ENCODE peak calls at places on chromosomes 13 and 19, in seven cellular contexts. T is IMR-90, M is WTC11, Y is H1, P is HepG2, X is GM12878, R is K562. H is an unnamed sample.

GRCh38 chr13:43787998-43788397 is 1.2 kb upstream of the ENOX1 start:
- DNase-seq in M (peak; percentile 20), X (no peak), Y (no peak), R (no peak), P (no peak), T (peak; percentile 52), H (peak; percentile 49)

GRCh38 chr19:2477732-2478191 is 1.8 kb downstream of the GADD45B start:
- DNase-seq in M (no peak), Y (no peak), X (no peak), T (peak; percentile 49), P (no peak), R (no peak), H (no peak)

GRCh38 chr13:86446311-86446710 is 647.1 kb upstream of the SLITRK6 start:
- DNase-seq in R (no peak), M (peak; percentile 38), P (no peak), Y (no peak), X (no peak), T (peak; percentile 13), H (no peak)

GRCh38 chr13:51955841-51956603 is 55.2 kb downstream of the ATP7B start:
- DNase-seq in R (peak; percentile 29), X (no peak), P (no peak), Y (no peak), M (no peak), T (no peak), H (no peak)

GRCh38 chr13:99062593-99062992 is 84.7 kb upstream of the DOCK9 start:
- DNase-seq in T (peak; percentile 30), X (no peak), R (no peak), M (no peak), Y (no peak), P (no peak), H (no peak)

GRCh38 chr19:14632286-14632685 is 42.4 kb downstream of the ADGRE3 start:
- DNase-seq in Y (no peak), X (peak; percentile 40), R (peak; percentile 86), M (peak; percentile 37), P (peak; percentile 32), T (peak; percentile 15), H (peak; percentile 37)

GRCh38 chr19:41226053-41226873 is 7.2 kb downstream of the AXL start:
- DNase-seq in T (peak; percentile 82), X (no peak), Y (peak; percentile 79), P (peak; percentile 68), M (peak; percentile 70), R (peak; percentile 93), H (peak; percentile 56)

GRCh38 chr13:22103628-22104027 is 432.8 kb downstream of the FGF9 start:
- DNase-seq in P (no peak), X (no peak), Y (no peak), R (no peak), M (no peak), T (peak; percentile 63), H (no peak)

GRCh38 chr19:888615-889385 is 4.2 kb downstream of the MED16 start:
- DNase-seq in R (peak; percentile 66), M (no peak), X (no peak), T (no peak), P (no peak), Y (no peak), H (no peak)

GRCh38 chr13:39037410-39037879 is 444 bp downstream of the PROSER1 start:
- DNase-seq in P (no peak), Y (no peak), M (no peak), X (no peak), T (no peak), R (no peak), H (no peak)

GRCh38 chr19:51511353-51511752 is 9.8 kb upstream of the SIGLEC12 start:
- DNase-seq in R (peak; percentile 56), M (peak; percentile 72), T (no peak), X (no peak), P (peak; percentile 12), Y (no peak), H (peak; percentile 27)

GRCh38 chr13:40469581-40470282 is 196.7 kb downstream of the FOXO1 start:
- DNase-seq in Y (no peak), M (no peak), R (no peak), X (no peak), T (no peak), P (no peak), H (no peak)

GRCh38 chr19:16076958-16077611 is 790 bp downstream of the TPM4 start:
- DNase-seq in M (peak; percentile 68), T (no peak), P (no peak), X (no peak), R (peak; percentile 43), Y (peak; percentile 65), H (peak; percentile 70)

GRCh38 chr13:113119166-113119821 is 3.3 kb upstream of the F10 start:
- DNase-seq in X (no peak), T (no peak), R (no peak), M (no peak), P (no peak), Y (peak; percentile 33), H (no peak)

GRCh38 chr19:6720369-6721112 is at the start of gene C3:
- DNase-seq in X (no peak), M (no peak), T (peak; percentile 26), R (no peak), P (peak; percentile 96), Y (no peak), H (no peak)

GRCh38 chr13:42970824-42971669 is 21.0 kb downstream of the EPSTI1 start:
- DNase-seq in T (peak; percentile 43), R (peak; percentile 46), X (no peak), P (peak; percentile 53), Y (peak; percentile 58), M (peak; percentile 41), H (peak; percentile 70)

GRCh38 chr19:2289714-2290435 is 7.9 kb upstream of the PEAK3 start:
- DNase-seq in P (no peak), M (no peak), X (peak; percentile 48), R (peak; percentile 52), Y (no peak), T (no peak), H (no peak)

GRCh38 chr19:53696951-53697350 is 65.2 kb downstream of the DPRX start:
- DNase-seq in M (peak; percentile 13), P (no peak), X (no peak), T (no peak), R (no peak), Y (no peak), H (no peak)

GRCh38 chr13:73702419-73703071 is 431.7 kb downstream of the KLF12 start:
- DNase-seq in T (no peak), X (peak; percentile 21), R (no peak), P (no peak), M (no peak), Y (no peak), H (no peak)

GRCh38 chr13:40479196-40479845 is 187.1 kb downstream of the FOXO1 start:
- DNase-seq in M (no peak), R (no peak), Y (no peak), X (no peak), P (no peak), T (no peak), H (no peak)

GRCh38 chr13:33968520-33969507 is 150.9 kb downstream of the RFC3 start:
- DNase-seq in R (no peak), X (no peak), Y (no peak), P (peak; percentile 96), T (no peak), M (no peak), H (no peak)

GRCh38 chr13:51958217-51958547 is 53.1 kb downstream of the ATP7B start:
- DNase-seq in Y (no peak), T (no peak), M (no peak), P (no peak), X (no peak), R (no peak), H (no peak)

GRCh38 chr19:51365211-51366049 is 758 bp downstream of the ETFB start:
- DNase-seq in X (no peak), R (peak; percentile 49), M (no peak), Y (no peak), P (peak; percentile 95), T (peak; percentile 53), H (no peak)

GRCh38 chr13:57557979-57558529 is 73.5 kb upstream of the PCDH17 start:
- DNase-seq in Y (no peak), R (no peak), T (no peak), P (peak; percentile 15), M (no peak), X (no peak), H (peak; percentile 2)

GRCh38 chr13:95388420-95389079 is 87.3 kb upstream of the ABCC4 start:
- DNase-seq in P (no peak), X (no peak), M (no peak), R (no peak), T (no peak), Y (no peak), H (no peak)

GRCh38 chr13:98324105-98324504 is 147.0 kb upstream of the RNF113B start:
- DNase-seq in T (no peak), R (no peak), Y (no peak), X (no peak), P (no peak), M (no peak), H (no peak)

GRCh38 chr13:18978447-18978846 is 203.2 kb downstream of the TUBA3C start:
- DNase-seq in Y (no peak), M (no peak), X (no peak), T (no peak), P (no peak), R (no peak), H (no peak)
- TF ChIP-seq USF2 in Y (no peak), M (no peak), X (no peak), T (no peak), P (no peak), R (no peak), H (no peak)

GRCh38 chr13:96848275-96848674 is 146.0 kb downstream of the OXGR1 start:
- DNase-seq in M (no peak), Y (no peak), P (peak; percentile 6), T (no peak), X (no peak), R (no peak), H (no peak)
- TF ChIP-seq USF2 in M (no peak), Y (no peak), P (no peak), T (no peak), X (no peak), R (no peak), H (no peak)

GRCh38 chr13:109203587-109203986 is 574.2 kb downstream of the MYO16 start:
- DNase-seq in Y (no peak), M (no peak), P (no peak), X (no peak), T (no peak), R (no peak), H (no peak)

GRCh38 chr13:109199280-109199679 is 569.9 kb downstream of the MYO16 start:
- DNase-seq in X (no peak), R (no peak), Y (no peak), P (no peak), M (no peak), T (no peak), H (no peak)

GRCh38 chr13:109196896-109197295 is 567.5 kb downstream of the MYO16 start:
- DNase-seq in Y (peak; percentile 55), T (no peak), X (no peak), P (peak; percentile 3), R (peak; percentile 10), M (peak; percentile 61), H (no peak)

GRCh38 chr13:109200556-109200955 is 571.1 kb downstream of the MYO16 start:
- DNase-seq in X (no peak), T (peak; percentile 6), R (no peak), M (no peak), P (no peak), Y (no peak), H (no peak)

GRCh38 chr13:109198585-109198984 is 569.2 kb downstream of the MYO16 start:
- DNase-seq in Y (no peak), M (no peak), X (no peak), P (no peak), T (peak; percentile 31), R (no peak), H (no peak)
- TF ChIP-seq USF2 in Y (no peak), M (no peak), X (no peak), P (no peak), T (no peak), R (no peak), H (no peak)

GRCh38 chr13:81275666-81276258 is 934.8 kb upstream of the SPRY2 start:
- DNase-seq in X (no peak), Y (peak; percentile 51), M (peak; percentile 34), R (no peak), T (no peak), P (no peak), H (no peak)
- TF ChIP-seq USF2 in X (no peak), Y (no peak), M (no peak), R (no peak), T (no peak), P (no peak), H (no peak)

H was measured in SK-N-SH.